ENCODE peak calls at places on chromosomes 7 and 10, in ten cellular contexts. One of them, this sample, is unnamed.

GRCh38 chr7:47087866-47088265 is 494.0 kb downstream of the TNS3 start:
- DNase-seq in breast epithelium: no peak
- DNase-seq in stimulated activated CD4-positive, alpha-beta T cell treated with anti-CD3 and anti-CD28 coated beads, Interleukin-4, amount 100 ng/mL, for 1 hour: no peak
- DNase-seq in SK-N-DZ: no peak
- DNase-seq in H54: no peak
- DNase-seq in activated T-cell treated with anti-CD3 and anti-CD28 coated beads, Interleukin-2, amount 50 U/mL, for 72 hours: no peak
- DNase-seq in putamen: no peak
- DNase-seq in ACHN: peak; percentile 50
- DNase-seq in activated effector memory CD4-positive, alpha-beta T cell treated with anti-CD3 and anti-CD28 coated beads, Interleukin-2, amount 50 U/mL, for 16 hours: no peak
- DNase-seq in HTR-8/SVneo: no peak
- DNase-seq in this sample: no peak

GRCh38 chr7:46811529-46811928 is 770.4 kb downstream of the TNS3 start:
- DNase-seq in breast epithelium: no peak
- DNase-seq in stimulated activated CD4-positive, alpha-beta T cell treated with anti-CD3 and anti-CD28 coated beads, Interleukin-4, amount 100 ng/mL, for 1 hour: no peak
- DNase-seq in SK-N-DZ: peak; percentile 6
- DNase-seq in H54: peak; percentile 56
- DNase-seq in activated T-cell treated with anti-CD3 and anti-CD28 coated beads, Interleukin-2, amount 50 U/mL, for 72 hours: no peak
- DNase-seq in putamen: no peak
- DNase-seq in ACHN: peak; percentile 19
- DNase-seq in activated effector memory CD4-positive, alpha-beta T cell treated with anti-CD3 and anti-CD28 coated beads, Interleukin-2, amount 50 U/mL, for 16 hours: no peak
- DNase-seq in HTR-8/SVneo: peak; percentile 68
- DNase-seq in this sample: peak; percentile 67

GRCh38 chr10:79320785-79321493 is 26.3 kb upstream of the PPIF start:
- DNase-seq in breast epithelium: no peak
- DNase-seq in stimulated activated CD4-positive, alpha-beta T cell treated with anti-CD3 and anti-CD28 coated beads, Interleukin-4, amount 100 ng/mL, for 1 hour: no peak
- DNase-seq in SK-N-DZ: no peak
- DNase-seq in H54: peak; percentile 91
- DNase-seq in activated T-cell treated with anti-CD3 and anti-CD28 coated beads, Interleukin-2, amount 50 U/mL, for 72 hours: peak; percentile 61
- DNase-seq in putamen: no peak
- DNase-seq in ACHN: peak; percentile 88
- DNase-seq in activated effector memory CD4-positive, alpha-beta T cell treated with anti-CD3 and anti-CD28 coated beads, Interleukin-2, amount 50 U/mL, for 16 hours: peak; percentile 70
- DNase-seq in HTR-8/SVneo: peak; percentile 77
- DNase-seq in this sample: peak; percentile 85

GRCh38 chr10:128032466-128032865 is 93.8 kb downstream of the MKI67 start:
- DNase-seq in breast epithelium: no peak
- DNase-seq in stimulated activated CD4-positive, alpha-beta T cell treated with anti-CD3 and anti-CD28 coated beads, Interleukin-4, amount 100 ng/mL, for 1 hour: no peak
- DNase-seq in SK-N-DZ: no peak
- DNase-seq in H54: no peak
- DNase-seq in activated T-cell treated with anti-CD3 and anti-CD28 coated beads, Interleukin-2, amount 50 U/mL, for 72 hours: no peak
- DNase-seq in putamen: no peak
- DNase-seq in ACHN: no peak
- DNase-seq in activated effector memory CD4-positive, alpha-beta T cell treated with anti-CD3 and anti-CD28 coated beads, Interleukin-2, amount 50 U/mL, for 16 hours: no peak
- DNase-seq in HTR-8/SVneo: no peak
- DNase-seq in this sample: no peak

GRCh38 chr10:109968954-109969644 is 38.7 kb upstream of the ADD3 start:
- DNase-seq in breast epithelium: no peak
- DNase-seq in stimulated activated CD4-positive, alpha-beta T cell treated with anti-CD3 and anti-CD28 coated beads, Interleukin-4, amount 100 ng/mL, for 1 hour: no peak
- DNase-seq in SK-N-DZ: no peak
- DNase-seq in H54: no peak
- DNase-seq in activated T-cell treated with anti-CD3 and anti-CD28 coated beads, Interleukin-2, amount 50 U/mL, for 72 hours: no peak
- DNase-seq in putamen: peak; percentile 43
- DNase-seq in ACHN: no peak
- DNase-seq in activated effector memory CD4-positive, alpha-beta T cell treated with anti-CD3 and anti-CD28 coated beads, Interleukin-2, amount 50 U/mL, for 16 hours: no peak
- DNase-seq in HTR-8/SVneo: no peak
- DNase-seq in this sample: no peak

GRCh38 chr10:75546004-75546403 is 114.6 kb downstream of the LRMDA start:
- DNase-seq in breast epithelium: no peak
- DNase-seq in stimulated activated CD4-positive, alpha-beta T cell treated with anti-CD3 and anti-CD28 coated beads, Interleukin-4, amount 100 ng/mL, for 1 hour: no peak
- DNase-seq in SK-N-DZ: no peak
- DNase-seq in H54: no peak
- DNase-seq in activated T-cell treated with anti-CD3 and anti-CD28 coated beads, Interleukin-2, amount 50 U/mL, for 72 hours: no peak
- DNase-seq in putamen: no peak
- DNase-seq in ACHN: no peak
- DNase-seq in activated effector memory CD4-positive, alpha-beta T cell treated with anti-CD3 and anti-CD28 coated beads, Interleukin-2, amount 50 U/mL, for 16 hours: no peak
- DNase-seq in HTR-8/SVneo: no peak
- DNase-seq in this sample: no peak

GRCh38 chr7:33809218-33809617 is 96.1 kb upstream of the BMPER start:
- DNase-seq in breast epithelium: no peak
- DNase-seq in stimulated activated CD4-positive, alpha-beta T cell treated with anti-CD3 and anti-CD28 coated beads, Interleukin-4, amount 100 ng/mL, for 1 hour: no peak
- DNase-seq in SK-N-DZ: no peak
- DNase-seq in H54: no peak
- DNase-seq in activated T-cell treated with anti-CD3 and anti-CD28 coated beads, Interleukin-2, amount 50 U/mL, for 72 hours: no peak
- DNase-seq in putamen: no peak
- DNase-seq in ACHN: no peak
- DNase-seq in activated effector memory CD4-positive, alpha-beta T cell treated with anti-CD3 and anti-CD28 coated beads, Interleukin-2, amount 50 U/mL, for 16 hours: no peak
- DNase-seq in HTR-8/SVneo: no peak
- DNase-seq in this sample: no peak

GRCh38 chr7:98348726-98349474 is 52.0 kb downstream of the BAIAP2L1 start:
- DNase-seq in breast epithelium: no peak
- DNase-seq in stimulated activated CD4-positive, alpha-beta T cell treated with anti-CD3 and anti-CD28 coated beads, Interleukin-4, amount 100 ng/mL, for 1 hour: no peak
- DNase-seq in SK-N-DZ: no peak
- DNase-seq in H54: no peak
- DNase-seq in activated T-cell treated with anti-CD3 and anti-CD28 coated beads, Interleukin-2, amount 50 U/mL, for 72 hours: no peak
- DNase-seq in putamen: no peak
- DNase-seq in ACHN: no peak
- DNase-seq in activated effector memory CD4-positive, alpha-beta T cell treated with anti-CD3 and anti-CD28 coated beads, Interleukin-2, amount 50 U/mL, for 16 hours: no peak
- DNase-seq in HTR-8/SVneo: no peak
- DNase-seq in this sample: no peak

GRCh38 chr10:72318383-72319262 is 36.1 kb downstream of the DNAJB12 start:
- DNase-seq in breast epithelium: no peak
- DNase-seq in stimulated activated CD4-positive, alpha-beta T cell treated with anti-CD3 and anti-CD28 coated beads, Interleukin-4, amount 100 ng/mL, for 1 hour: no peak
- DNase-seq in SK-N-DZ: no peak
- DNase-seq in H54: no peak
- DNase-seq in activated T-cell treated with anti-CD3 and anti-CD28 coated beads, Interleukin-2, amount 50 U/mL, for 72 hours: no peak
- DNase-seq in putamen: no peak
- DNase-seq in ACHN: no peak
- DNase-seq in activated effector memory CD4-positive, alpha-beta T cell treated with anti-CD3 and anti-CD28 coated beads, Interleukin-2, amount 50 U/mL, for 16 hours: no peak
- DNase-seq in HTR-8/SVneo: no peak
- DNase-seq in this sample: no peak

GRCh38 chr10:124721295-124722052 is 22.7 kb downstream of the FAM53B start:
- DNase-seq in breast epithelium: peak; percentile 70
- DNase-seq in stimulated activated CD4-positive, alpha-beta T cell treated with anti-CD3 and anti-CD28 coated beads, Interleukin-4, amount 100 ng/mL, for 1 hour: no peak
- DNase-seq in SK-N-DZ: no peak
- DNase-seq in H54: no peak
- DNase-seq in activated T-cell treated with anti-CD3 and anti-CD28 coated beads, Interleukin-2, amount 50 U/mL, for 72 hours: peak; percentile 34
- DNase-seq in putamen: no peak
- DNase-seq in ACHN: no peak
- DNase-seq in activated effector memory CD4-positive, alpha-beta T cell treated with anti-CD3 and anti-CD28 coated beads, Interleukin-2, amount 50 U/mL, for 16 hours: no peak
- DNase-seq in HTR-8/SVneo: no peak
- DNase-seq in this sample: no peak

GRCh38 chr7:135647755-135648154 is 14.6 kb upstream of the STMP1 start:
- DNase-seq in breast epithelium: no peak
- DNase-seq in stimulated activated CD4-positive, alpha-beta T cell treated with anti-CD3 and anti-CD28 coated beads, Interleukin-4, amount 100 ng/mL, for 1 hour: no peak
- DNase-seq in SK-N-DZ: no peak
- DNase-seq in H54: no peak
- DNase-seq in activated T-cell treated with anti-CD3 and anti-CD28 coated beads, Interleukin-2, amount 50 U/mL, for 72 hours: no peak
- DNase-seq in putamen: no peak
- DNase-seq in ACHN: no peak
- DNase-seq in activated effector memory CD4-positive, alpha-beta T cell treated with anti-CD3 and anti-CD28 coated beads, Interleukin-2, amount 50 U/mL, for 16 hours: no peak
- DNase-seq in HTR-8/SVneo: no peak
- DNase-seq in this sample: no peak

GRCh38 chr10:51092402-51092801 is 18.1 kb downstream of the PRKG1 start:
- DNase-seq in breast epithelium: no peak
- DNase-seq in stimulated activated CD4-positive, alpha-beta T cell treated with anti-CD3 and anti-CD28 coated beads, Interleukin-4, amount 100 ng/mL, for 1 hour: no peak
- DNase-seq in SK-N-DZ: no peak
- DNase-seq in H54: no peak
- DNase-seq in activated T-cell treated with anti-CD3 and anti-CD28 coated beads, Interleukin-2, amount 50 U/mL, for 72 hours: no peak
- DNase-seq in putamen: peak; percentile 45
- DNase-seq in ACHN: peak; percentile 4
- DNase-seq in activated effector memory CD4-positive, alpha-beta T cell treated with anti-CD3 and anti-CD28 coated beads, Interleukin-2, amount 50 U/mL, for 16 hours: no peak
- DNase-seq in HTR-8/SVneo: no peak
- DNase-seq in this sample: no peak

GRCh38 chr10:12769326-12770044 is 232.0 kb downstream of the CCDC3 start:
- DNase-seq in breast epithelium: no peak
- DNase-seq in stimulated activated CD4-positive, alpha-beta T cell treated with anti-CD3 and anti-CD28 coated beads, Interleukin-4, amount 100 ng/mL, for 1 hour: no peak
- DNase-seq in SK-N-DZ: no peak
- DNase-seq in H54: no peak
- DNase-seq in activated T-cell treated with anti-CD3 and anti-CD28 coated beads, Interleukin-2, amount 50 U/mL, for 72 hours: no peak
- DNase-seq in putamen: no peak
- DNase-seq in ACHN: no peak
- DNase-seq in activated effector memory CD4-positive, alpha-beta T cell treated with anti-CD3 and anti-CD28 coated beads, Interleukin-2, amount 50 U/mL, for 16 hours: no peak
- DNase-seq in HTR-8/SVneo: no peak
- DNase-seq in this sample: no peak

GRCh38 chr7:74069790-74070618 is 13.6 kb upstream of the LIMK1 start:
- DNase-seq in breast epithelium: no peak
- DNase-seq in stimulated activated CD4-positive, alpha-beta T cell treated with anti-CD3 and anti-CD28 coated beads, Interleukin-4, amount 100 ng/mL, for 1 hour: no peak
- DNase-seq in SK-N-DZ: no peak
- DNase-seq in H54: no peak
- DNase-seq in activated T-cell treated with anti-CD3 and anti-CD28 coated beads, Interleukin-2, amount 50 U/mL, for 72 hours: no peak
- DNase-seq in putamen: no peak
- DNase-seq in ACHN: no peak
- DNase-seq in activated effector memory CD4-positive, alpha-beta T cell treated with anti-CD3 and anti-CD28 coated beads, Interleukin-2, amount 50 U/mL, for 16 hours: no peak
- DNase-seq in HTR-8/SVneo: no peak
- DNase-seq in this sample: no peak

GRCh38 chr7:78499283-78499682 is 700.7 kb downstream of the PHTF2 start:
- DNase-seq in breast epithelium: no peak
- DNase-seq in stimulated activated CD4-positive, alpha-beta T cell treated with anti-CD3 and anti-CD28 coated beads, Interleukin-4, amount 100 ng/mL, for 1 hour: no peak
- DNase-seq in SK-N-DZ: no peak
- DNase-seq in H54: no peak
- DNase-seq in activated T-cell treated with anti-CD3 and anti-CD28 coated beads, Interleukin-2, amount 50 U/mL, for 72 hours: no peak
- DNase-seq in putamen: no peak
- DNase-seq in ACHN: no peak
- DNase-seq in activated effector memory CD4-positive, alpha-beta T cell treated with anti-CD3 and anti-CD28 coated beads, Interleukin-2, amount 50 U/mL, for 16 hours: no peak
- DNase-seq in HTR-8/SVneo: no peak
- DNase-seq in this sample: no peak

GRCh38 chr10:27741173-27742091 is 4.2 kb downstream of the MKX start:
- DNase-seq in breast epithelium: no peak
- DNase-seq in stimulated activated CD4-positive, alpha-beta T cell treated with anti-CD3 and anti-CD28 coated beads, Interleukin-4, amount 100 ng/mL, for 1 hour: peak; percentile 23
- DNase-seq in SK-N-DZ: no peak
- DNase-seq in H54: no peak
- DNase-seq in activated T-cell treated with anti-CD3 and anti-CD28 coated beads, Interleukin-2, amount 50 U/mL, for 72 hours: peak; percentile 10
- DNase-seq in putamen: no peak
- DNase-seq in ACHN: no peak
- DNase-seq in activated effector memory CD4-positive, alpha-beta T cell treated with anti-CD3 and anti-CD28 coated beads, Interleukin-2, amount 50 U/mL, for 16 hours: no peak
- DNase-seq in HTR-8/SVneo: no peak
- DNase-seq in this sample: no peak

GRCh38 chr10:15188629-15189028 is 20.1 kb upstream of the NMT2 start:
- DNase-seq in breast epithelium: no peak
- DNase-seq in stimulated activated CD4-positive, alpha-beta T cell treated with anti-CD3 and anti-CD28 coated beads, Interleukin-4, amount 100 ng/mL, for 1 hour: peak; percentile 23
- DNase-seq in SK-N-DZ: no peak
- DNase-seq in H54: no peak
- DNase-seq in activated T-cell treated with anti-CD3 and anti-CD28 coated beads, Interleukin-2, amount 50 U/mL, for 72 hours: peak; percentile 33
- DNase-seq in putamen: no peak
- DNase-seq in ACHN: no peak
- DNase-seq in activated effector memory CD4-positive, alpha-beta T cell treated with anti-CD3 and anti-CD28 coated beads, Interleukin-2, amount 50 U/mL, for 16 hours: peak; percentile 68
- DNase-seq in HTR-8/SVneo: no peak
- DNase-seq in this sample: no peak

GRCh38 chr10:17061418-17061817 is 68.2 kb downstream of the CUBN start:
- DNase-seq in breast epithelium: no peak
- DNase-seq in stimulated activated CD4-positive, alpha-beta T cell treated with anti-CD3 and anti-CD28 coated beads, Interleukin-4, amount 100 ng/mL, for 1 hour: no peak
- DNase-seq in SK-N-DZ: no peak
- DNase-seq in H54: no peak
- DNase-seq in activated T-cell treated with anti-CD3 and anti-CD28 coated beads, Interleukin-2, amount 50 U/mL, for 72 hours: no peak
- DNase-seq in putamen: no peak
- DNase-seq in ACHN: no peak
- DNase-seq in activated effector memory CD4-positive, alpha-beta T cell treated with anti-CD3 and anti-CD28 coated beads, Interleukin-2, amount 50 U/mL, for 16 hours: no peak
- DNase-seq in HTR-8/SVneo: no peak
- DNase-seq in this sample: no peak

GRCh38 chr7:83836028-83836427 is 187.1 kb upstream of the SEMA3E start:
- DNase-seq in breast epithelium: no peak
- DNase-seq in stimulated activated CD4-positive, alpha-beta T cell treated with anti-CD3 and anti-CD28 coated beads, Interleukin-4, amount 100 ng/mL, for 1 hour: no peak
- DNase-seq in SK-N-DZ: no peak
- DNase-seq in H54: no peak
- DNase-seq in activated T-cell treated with anti-CD3 and anti-CD28 coated beads, Interleukin-2, amount 50 U/mL, for 72 hours: no peak
- DNase-seq in putamen: no peak
- DNase-seq in ACHN: no peak
- DNase-seq in activated effector memory CD4-positive, alpha-beta T cell treated with anti-CD3 and anti-CD28 coated beads, Interleukin-2, amount 50 U/mL, for 16 hours: no peak
- DNase-seq in HTR-8/SVneo: no peak
- DNase-seq in this sample: no peak

GRCh38 chr7:74284781-74285259 is 4.4 kb upstream of the CLIP2 start:
- DNase-seq in breast epithelium: no peak
- DNase-seq in stimulated activated CD4-positive, alpha-beta T cell treated with anti-CD3 and anti-CD28 coated beads, Interleukin-4, amount 100 ng/mL, for 1 hour: no peak
- DNase-seq in SK-N-DZ: no peak
- DNase-seq in H54: no peak
- DNase-seq in activated T-cell treated with anti-CD3 and anti-CD28 coated beads, Interleukin-2, amount 50 U/mL, for 72 hours: no peak
- DNase-seq in putamen: no peak
- DNase-seq in ACHN: no peak
- DNase-seq in activated effector memory CD4-positive, alpha-beta T cell treated with anti-CD3 and anti-CD28 coated beads, Interleukin-2, amount 50 U/mL, for 16 hours: no peak
- DNase-seq in HTR-8/SVneo: no peak
- DNase-seq in this sample: no peak

GRCh38 chr7:157766098-157766497 is 429.3 kb downstream of the DNAJB6 start:
- DNase-seq in breast epithelium: no peak
- DNase-seq in stimulated activated CD4-positive, alpha-beta T cell treated with anti-CD3 and anti-CD28 coated beads, Interleukin-4, amount 100 ng/mL, for 1 hour: no peak
- DNase-seq in SK-N-DZ: no peak
- DNase-seq in H54: no peak
- DNase-seq in activated T-cell treated with anti-CD3 and anti-CD28 coated beads, Interleukin-2, amount 50 U/mL, for 72 hours: no peak
- DNase-seq in putamen: no peak
- DNase-seq in ACHN: no peak
- DNase-seq in activated effector memory CD4-positive, alpha-beta T cell treated with anti-CD3 and anti-CD28 coated beads, Interleukin-2, amount 50 U/mL, for 16 hours: no peak
- DNase-seq in HTR-8/SVneo: no peak
- DNase-seq in this sample: no peak

GRCh38 chr10:43160067-43160918 is 22.0 kb downstream of the CSGALNACT2 start:
- DNase-seq in breast epithelium: no peak
- DNase-seq in stimulated activated CD4-positive, alpha-beta T cell treated with anti-CD3 and anti-CD28 coated beads, Interleukin-4, amount 100 ng/mL, for 1 hour: peak; percentile 46
- DNase-seq in SK-N-DZ: no peak
- DNase-seq in H54: no peak
- DNase-seq in activated T-cell treated with anti-CD3 and anti-CD28 coated beads, Interleukin-2, amount 50 U/mL, for 72 hours: peak; percentile 60
- DNase-seq in putamen: no peak
- DNase-seq in ACHN: no peak
- DNase-seq in activated effector memory CD4-positive, alpha-beta T cell treated with anti-CD3 and anti-CD28 coated beads, Interleukin-2, amount 50 U/mL, for 16 hours: peak; percentile 73
- DNase-seq in HTR-8/SVneo: no peak
- DNase-seq in this sample: no peak

GRCh38 chr7:34124765-34125164 is 219.4 kb downstream of the BMPER start:
- DNase-seq in breast epithelium: no peak
- DNase-seq in stimulated activated CD4-positive, alpha-beta T cell treated with anti-CD3 and anti-CD28 coated beads, Interleukin-4, amount 100 ng/mL, for 1 hour: no peak
- DNase-seq in SK-N-DZ: no peak
- DNase-seq in H54: no peak
- DNase-seq in activated T-cell treated with anti-CD3 and anti-CD28 coated beads, Interleukin-2, amount 50 U/mL, for 72 hours: no peak
- DNase-seq in putamen: no peak
- DNase-seq in ACHN: no peak
- DNase-seq in activated effector memory CD4-positive, alpha-beta T cell treated with anti-CD3 and anti-CD28 coated beads, Interleukin-2, amount 50 U/mL, for 16 hours: no peak
- DNase-seq in HTR-8/SVneo: no peak
- DNase-seq in this sample: no peak

GRCh38 chr10:110171032-110171431 is 36.4 kb upstream of the MXI1 start:
- DNase-seq in breast epithelium: no peak
- DNase-seq in stimulated activated CD4-positive, alpha-beta T cell treated with anti-CD3 and anti-CD28 coated beads, Interleukin-4, amount 100 ng/mL, for 1 hour: no peak
- DNase-seq in SK-N-DZ: no peak
- DNase-seq in H54: no peak
- DNase-seq in activated T-cell treated with anti-CD3 and anti-CD28 coated beads, Interleukin-2, amount 50 U/mL, for 72 hours: no peak
- DNase-seq in putamen: no peak
- DNase-seq in ACHN: peak; percentile 40
- DNase-seq in activated effector memory CD4-positive, alpha-beta T cell treated with anti-CD3 and anti-CD28 coated beads, Interleukin-2, amount 50 U/mL, for 16 hours: no peak
- DNase-seq in HTR-8/SVneo: no peak
- DNase-seq in this sample: no peak

GRCh38 chr7:131505636-131506557 is 50.5 kb downstream of the PODXL start:
- DNase-seq in breast epithelium: no peak
- DNase-seq in stimulated activated CD4-positive, alpha-beta T cell treated with anti-CD3 and anti-CD28 coated beads, Interleukin-4, amount 100 ng/mL, for 1 hour: no peak
- DNase-seq in SK-N-DZ: no peak
- DNase-seq in H54: no peak
- DNase-seq in activated T-cell treated with anti-CD3 and anti-CD28 coated beads, Interleukin-2, amount 50 U/mL, for 72 hours: no peak
- DNase-seq in putamen: no peak
- DNase-seq in ACHN: no peak
- DNase-seq in activated effector memory CD4-positive, alpha-beta T cell treated with anti-CD3 and anti-CD28 coated beads, Interleukin-2, amount 50 U/mL, for 16 hours: no peak
- DNase-seq in HTR-8/SVneo: no peak
- DNase-seq in this sample: no peak